ENCODE peak calls at places on chromosome 19, in four cellular contexts. One of them, this sample, is unnamed.

GRCh38 chr19:18173054-18173571 is 500 bp upstream of the IFI30 start:
- DNase-seq in IMR-90: no peak
- DNase-seq in neuronal stem cell: no peak
- DNase-seq in endothelial cell of umbilical vein: no peak
- DNase-seq in this sample: peak; percentile 67

GRCh38 chr19:799076-799881 is 2.0 kb downstream of the PTBP1 start:
- DNase-seq in neuronal stem cell: peak; percentile 58
- DNase-seq in endothelial cell of umbilical vein: peak; percentile 33
- DNase-seq in IMR-90: peak; percentile 49
- DNase-seq in this sample: peak; percentile 70

GRCh38 chr19:35904312-35905068 is 2.2 kb downstream of the HCST start:
- DNase-seq in IMR-90: no peak
- DNase-seq in neuronal stem cell: no peak
- DNase-seq in endothelial cell of umbilical vein: no peak
- DNase-seq in this sample: no peak

GRCh38 chr19:58579473-58580142 is 6.5 kb upstream of the MZF1 start:
- DNase-seq in IMR-90: no peak
- DNase-seq in neuronal stem cell: no peak
- DNase-seq in endothelial cell of umbilical vein: no peak
- DNase-seq in this sample: no peak

GRCh38 chr19:49422407-49423277 is 599 bp downstream of the PTH2 start:
- DNase-seq in neuronal stem cell: peak; percentile 79
- DNase-seq in IMR-90: peak; percentile 17
- DNase-seq in endothelial cell of umbilical vein: peak; percentile 28
- DNase-seq in this sample: peak; percentile 63

GRCh38 chr19:50803633-50804419 is 13.6 kb downstream of the ACP4 start:
- DNase-seq in IMR-90: no peak
- DNase-seq in neuronal stem cell: no peak
- DNase-seq in endothelial cell of umbilical vein: peak; percentile 25
- DNase-seq in this sample: peak; percentile 59

GRCh38 chr19:35085947-35086346 is 29.7 kb upstream of the FXYD3 start:
- DNase-seq in endothelial cell of umbilical vein: no peak
- DNase-seq in IMR-90: no peak
- DNase-seq in neuronal stem cell: no peak
- DNase-seq in this sample: no peak

GRCh38 chr19:58559275-58560006 is 1.0 kb upstream of the UBE2M start:
- DNase-seq in endothelial cell of umbilical vein: peak; percentile 85
- DNase-seq in neuronal stem cell: peak; percentile 86
- DNase-seq in IMR-90: peak; percentile 89
- DNase-seq in this sample: peak; percentile 94

GRCh38 chr19:41064974-41065569 is 23.2 kb upstream of the CYP2A13 start:
- DNase-seq in neuronal stem cell: no peak
- DNase-seq in endothelial cell of umbilical vein: peak; percentile 32
- DNase-seq in IMR-90: peak; percentile 43
- DNase-seq in this sample: peak; percentile 34

GRCh38 chr19:10009269-10009665 is 1.0 kb downstream of the COL5A3 start:
- DNase-seq in endothelial cell of umbilical vein: peak; percentile 26
- DNase-seq in IMR-90: peak; percentile 92
- DNase-seq in neuronal stem cell: peak; percentile 70
- DNase-seq in this sample: peak; percentile 84

GRCh38 chr19:35959040-35959967 is 23.1 kb downstream of the LRFN3 start:
- DNase-seq in IMR-90: no peak
- DNase-seq in neuronal stem cell: no peak
- DNase-seq in endothelial cell of umbilical vein: no peak
- DNase-seq in this sample: peak; percentile 68

GRCh38 chr19:49261602-49262001 is 63.4 kb downstream of the SLC6A16 start:
- DNase-seq in neuronal stem cell: no peak
- DNase-seq in IMR-90: no peak
- DNase-seq in endothelial cell of umbilical vein: no peak
- DNase-seq in this sample: no peak

GRCh38 chr19:48617146-48617937 is 1.6 kb downstream of the RPL18 start:
- DNase-seq in endothelial cell of umbilical vein: no peak
- DNase-seq in IMR-90: no peak
- DNase-seq in neuronal stem cell: no peak
- DNase-seq in this sample: peak; percentile 58

GRCh38 chr19:18128805-18129204 is 24.2 kb upstream of the PIK3R2 start:
- DNase-seq in endothelial cell of umbilical vein: no peak
- DNase-seq in neuronal stem cell: no peak
- DNase-seq in IMR-90: no peak
- DNase-seq in this sample: no peak

GRCh38 chr19:42114412-42114811 is 17.8 kb downstream of the POU2F2 start:
- DNase-seq in neuronal stem cell: no peak
- DNase-seq in endothelial cell of umbilical vein: no peak
- DNase-seq in IMR-90: no peak
- DNase-seq in this sample: no peak

GRCh38 chr19:45010306-45010705 is 9.0 kb downstream of the RELB start:
- DNase-seq in neuronal stem cell: no peak
- DNase-seq in IMR-90: no peak
- DNase-seq in endothelial cell of umbilical vein: no peak
- DNase-seq in this sample: no peak

GRCh38 chr19:34282611-34283519 is 28.5 kb downstream of the GARRE1 start:
- DNase-seq in endothelial cell of umbilical vein: peak; percentile 52
- DNase-seq in IMR-90: no peak
- DNase-seq in neuronal stem cell: no peak
- DNase-seq in this sample: no peak

GRCh38 chr19:33473644-33474305 is 47.8 kb downstream of the PEPD start:
- DNase-seq in neuronal stem cell: no peak
- DNase-seq in endothelial cell of umbilical vein: peak; percentile 89
- DNase-seq in IMR-90: peak; percentile 55
- DNase-seq in this sample: peak; percentile 68

GRCh38 chr19:10929402-10929794 is 787 bp downstream of the TIMM29 start:
- DNase-seq in neuronal stem cell: no peak
- DNase-seq in IMR-90: no peak
- DNase-seq in endothelial cell of umbilical vein: no peak
- DNase-seq in this sample: peak; percentile 25

GRCh38 chr19:41367848-41368301 is 3.9 kb upstream of the B9D2 start:
- DNase-seq in IMR-90: peak; percentile 96
- DNase-seq in neuronal stem cell: no peak
- DNase-seq in endothelial cell of umbilical vein: peak; percentile 82
- DNase-seq in this sample: peak; percentile 94

GRCh38 chr19:472005-472858 is 11.4 kb upstream of the SHC2 start:
- DNase-seq in IMR-90: no peak
- DNase-seq in neuronal stem cell: no peak
- DNase-seq in endothelial cell of umbilical vein: no peak
- DNase-seq in this sample: peak; percentile 42

GRCh38 chr19:17244618-17245534 is 843 bp downstream of the NR2F6 start:
- DNase-seq in endothelial cell of umbilical vein: no peak
- DNase-seq in IMR-90: no peak
- DNase-seq in neuronal stem cell: no peak
- DNase-seq in this sample: peak; percentile 49

GRCh38 chr19:11332822-11333221 is 6.6 kb downstream of the RAB3D start:
- DNase-seq in endothelial cell of umbilical vein: no peak
- DNase-seq in neuronal stem cell: no peak
- DNase-seq in IMR-90: no peak
- DNase-seq in this sample: no peak

GRCh38 chr19:12484011-12484370 is 625 bp downstream of the ZNF709 start:
- DNase-seq in IMR-90: peak; percentile 6
- DNase-seq in neuronal stem cell: peak; percentile 15
- DNase-seq in endothelial cell of umbilical vein: no peak
- DNase-seq in this sample: no peak

GRCh38 chr19:41753159-41753558 is 2.2 kb upstream of the CEACAM6 start:
- DNase-seq in IMR-90: no peak
- DNase-seq in endothelial cell of umbilical vein: peak; percentile 18
- DNase-seq in neuronal stem cell: peak; percentile 14
- DNase-seq in this sample: peak; percentile 52

GRCh38 chr19:48206402-48207093 is 36.1 kb downstream of the ZSWIM9 start:
- DNase-seq in IMR-90: no peak
- DNase-seq in neuronal stem cell: no peak
- DNase-seq in endothelial cell of umbilical vein: no peak
- DNase-seq in this sample: no peak

GRCh38 chr19:55383789-55384575 is at the start of gene TMEM238:
- DNase-seq in IMR-90: peak; percentile 70
- DNase-seq in neuronal stem cell: peak; percentile 64
- DNase-seq in endothelial cell of umbilical vein: peak; percentile 64
- DNase-seq in this sample: peak; percentile 86

GRCh38 chr19:55442372-55443044 is 592 bp downstream of the SHISA7 start:
- DNase-seq in IMR-90: no peak
- DNase-seq in endothelial cell of umbilical vein: no peak
- DNase-seq in neuronal stem cell: no peak
- DNase-seq in this sample: no peak

GRCh38 chr19:29247912-29248311 is 35.0 kb upstream of the UQCRFS1 start:
- DNase-seq in endothelial cell of umbilical vein: no peak
- DNase-seq in IMR-90: no peak
- DNase-seq in neuronal stem cell: no peak
- DNase-seq in this sample: peak; percentile 10

GRCh38 chr19:57800696-57801095 is 14.0 kb downstream of the ZNF552 start:
- DNase-seq in neuronal stem cell: peak; percentile 45
- DNase-seq in endothelial cell of umbilical vein: no peak
- DNase-seq in IMR-90: no peak
- DNase-seq in this sample: no peak

GRCh38 chr19:50909240-50910070 is 1.7 kb downstream of the KLK4 start:
- DNase-seq in endothelial cell of umbilical vein: peak; percentile 47
- DNase-seq in IMR-90: no peak
- DNase-seq in neuronal stem cell: peak; percentile 94
- DNase-seq in this sample: peak; percentile 58

GRCh38 chr19:17671906-17672305 is 16.2 kb downstream of the UNC13A start:
- DNase-seq in endothelial cell of umbilical vein: peak; percentile 38
- DNase-seq in neuronal stem cell: no peak
- DNase-seq in IMR-90: peak; percentile 37
- DNase-seq in this sample: peak; percentile 61

DNA sequence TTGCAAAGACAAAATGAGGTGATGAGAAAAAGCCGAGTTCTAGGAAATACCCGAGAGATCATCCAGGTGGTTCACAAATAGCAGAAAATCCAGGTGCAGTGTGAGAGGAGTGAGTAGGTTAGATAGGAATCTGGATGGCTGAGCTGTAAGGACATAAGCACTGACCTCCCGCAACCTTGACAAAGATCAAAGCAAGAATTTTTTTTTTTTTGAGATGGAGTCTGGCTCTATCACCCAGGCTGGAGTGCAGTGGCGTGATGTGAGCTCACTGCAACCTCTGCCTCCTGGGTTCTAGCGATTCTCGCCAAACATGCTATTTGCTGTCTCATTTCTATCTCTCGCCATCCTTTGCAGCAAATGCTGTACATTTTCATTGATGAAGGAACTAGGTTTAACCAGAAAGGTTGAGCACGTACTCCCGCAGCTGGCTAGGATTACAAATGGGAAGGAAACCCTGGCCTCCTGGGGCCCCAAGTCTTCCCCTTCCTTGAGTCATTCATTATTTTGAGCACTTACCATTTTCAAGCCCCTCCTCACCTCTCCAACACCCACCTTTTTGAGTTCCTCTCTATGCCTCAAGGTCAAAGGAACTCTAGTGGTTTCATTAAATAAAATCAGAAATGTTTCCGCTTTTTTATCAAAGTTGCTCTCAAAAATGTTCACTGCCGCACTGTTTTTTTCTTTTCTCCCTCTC is 38.8 kb downstream of the NLRP12 start:
- DNase-seq in IMR-90: no peak
- DNase-seq in neuronal stem cell: no peak
- DNase-seq in endothelial cell of umbilical vein: no peak
- DNase-seq in this sample: no peak
- H3K9ac ChIP-seq in IMR-90: no peak overlapping the region
- H3K9ac ChIP-seq in neuronal stem cell: no peak overlapping the region
- H3K9ac ChIP-seq in endothelial cell of umbilical vein: no peak overlapping the region
- H3K9ac ChIP-seq in this sample: no peak overlapping the region

DNA sequence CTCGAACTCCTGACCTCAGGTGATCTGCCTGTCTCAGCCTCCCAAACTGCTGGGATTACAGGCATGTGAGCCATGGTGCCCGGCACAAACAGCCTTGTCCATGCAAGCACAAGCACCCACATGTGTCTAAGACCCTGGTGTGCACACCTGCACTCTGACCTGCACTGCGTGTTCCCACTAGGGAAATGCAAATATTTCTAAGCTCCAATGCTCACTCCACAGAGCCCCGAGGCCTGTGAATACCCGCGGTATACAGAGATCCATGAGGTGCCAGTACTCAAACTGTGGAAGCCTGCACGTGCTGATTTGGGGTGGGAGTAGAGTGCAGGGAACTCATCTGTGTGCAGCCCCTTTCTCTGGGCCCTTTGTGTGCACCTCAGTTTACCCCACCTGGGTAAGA is 14.7 kb downstream of the GADD45B start:
- DNase-seq in endothelial cell of umbilical vein: no peak
- DNase-seq in IMR-90: no peak
- DNase-seq in neuronal stem cell: no peak
- DNase-seq in this sample: no peak
- H2AFZ ChIP-seq in endothelial cell of umbilical vein: no peak overlapping the region
- H2AFZ ChIP-seq in IMR-90: peak overlapping the region; percentile 67
- H2AFZ ChIP-seq in neuronal stem cell: no peak overlapping the region
- H2AFZ ChIP-seq in this sample: no peak overlapping the region

GRCh38 chr19:38735257-38735686 is 9.0 kb downstream of the CAPN12 start:
- DNase-seq in neuronal stem cell: no peak
- DNase-seq in endothelial cell of umbilical vein: no peak
- DNase-seq in IMR-90: no peak
- DNase-seq in this sample: no peak

GRCh38 chr19:38737921-38738731 is 6.1 kb downstream of the CAPN12 start:
- DNase-seq in endothelial cell of umbilical vein: no peak
- DNase-seq in IMR-90: no peak
- DNase-seq in neuronal stem cell: no peak
- DNase-seq in this sample: no peak

GRCh38 chr19:38736036-38736412 is 8.2 kb downstream of the CAPN12 start:
- DNase-seq in IMR-90: no peak
- DNase-seq in neuronal stem cell: no peak
- DNase-seq in endothelial cell of umbilical vein: no peak
- DNase-seq in this sample: peak; percentile 79

GRCh38 chr19:38736413-38737280 is 7.6 kb downstream of the CAPN12 start:
- DNase-seq in endothelial cell of umbilical vein: no peak
- DNase-seq in IMR-90: no peak
- DNase-seq in neuronal stem cell: no peak
- DNase-seq in this sample: peak; percentile 52

GRCh38 chr19:38737297-38737865 is 6.9 kb downstream of the CAPN12 start:
- DNase-seq in endothelial cell of umbilical vein: no peak
- DNase-seq in IMR-90: no peak
- DNase-seq in neuronal stem cell: no peak
- DNase-seq in this sample: no peak
- H3K4me3 ChIP-seq in endothelial cell of umbilical vein: no peak overlapping the region
- H3K4me3 ChIP-seq in IMR-90: no peak overlapping the region
- H3K4me3 ChIP-seq in neuronal stem cell: no peak overlapping the region
- H3K4me3 ChIP-seq in this sample: no peak overlapping the region

GRCh38 chr19:5580116-5580515 is 12.4 kb upstream of the TINCR start:
- DNase-seq in IMR-90: no peak
- DNase-seq in endothelial cell of umbilical vein: no peak
- DNase-seq in neuronal stem cell: no peak
- DNase-seq in this sample: no peak
- H3K9ac ChIP-seq in IMR-90: no peak overlapping the region
- H3K9ac ChIP-seq in endothelial cell of umbilical vein: no peak overlapping the region
- H3K9ac ChIP-seq in neuronal stem cell: no peak overlapping the region
- H3K9ac ChIP-seq in this sample: no peak overlapping the region